ENCODE peak calls at places on chromosomes 16 and 17, in ten cellular contexts. B, P, T, O, J, N, S, H, D and Q are unnamed samples.

GRCh38 chr16:72744064-72744793 is 303.7 kb downstream of the ZFHX3 start:
- DNase-seq in B (no peak), P (no peak), T (no peak), O (no peak), J (no peak), N (no peak), S (no peak), H (no peak), D (no peak), Q (no peak)

GRCh38 chr16:67395105-67395457 is 1.8 kb upstream of the TPPP3 start:
- DNase-seq in B (no peak), P (no peak), T (no peak), O (no peak), J (no peak), N (no peak), S (no peak), H (no peak), D (no peak), Q (no peak)

GRCh38 chr16:54677551-54677950 is 253.1 kb upstream of the IRX5 start:
- DNase-seq in B (peak), P (no peak), T (no peak), O (no peak), J (no peak), N (no peak), S (no peak), H (no peak), D (no peak), Q (no peak)

GRCh38 chr16:84726079-84726669 is 26.4 kb downstream of the USP10 start:
- DNase-seq in B (peak), P (peak), T (peak), O (peak), J (peak), N (peak), S (peak), H (peak), D (peak), Q (no peak)

GRCh38 chr17:53780320-53780719 is 42.4 kb upstream of the KIF2B start:
- DNase-seq in B (no peak), P (no peak), T (no peak), O (no peak), J (no peak), N (no peak), S (no peak), H (no peak), D (no peak), Q (no peak)

GRCh38 chr16:2816751-2817495 is at the start of gene PRSS21:
- DNase-seq in B (no peak), P (no peak), T (no peak), O (peak), J (no peak), N (no peak), S (peak), H (no peak), D (peak), Q (no peak)

GRCh38 chr16:19517424-19518089 is 4.3 kb downstream of the GDE1 start:
- DNase-seq in B (peak), P (no peak), T (no peak), O (no peak), J (no peak), N (no peak), S (no peak), H (no peak), D (peak), Q (no peak)

GRCh38 chr16:29011112-29011511 is 26.3 kb downstream of the LAT start:
- DNase-seq in B (no peak), P (no peak), T (no peak), O (no peak), J (no peak), N (no peak), S (no peak), H (peak), D (no peak), Q (no peak)

GRCh38 chr17:4998027-4998665 is 396 bp downstream of the KIF1C start:
- DNase-seq in B (no peak), P (no peak), T (no peak), O (no peak), J (no peak), N (peak), S (no peak), H (no peak), D (peak), Q (no peak)

GRCh38 chr17:81084691-81085419 is 49.9 kb downstream of the BAIAP2 start:
- DNase-seq in B (no peak), P (no peak), T (no peak), O (no peak), J (no peak), N (no peak), S (no peak), H (no peak), D (no peak), Q (no peak)

GRCh38 chr17:35245196-35245486 is 2.3 kb downstream of the SLFN5 start:
- DNase-seq in B (peak), P (no peak), T (no peak), O (no peak), J (peak), N (no peak), S (no peak), H (peak), D (no peak), Q (no peak)

GRCh38 chr17:72342582-72343527 is 222.0 kb downstream of the SOX9 start:
- DNase-seq in B (no peak), P (no peak), T (no peak), O (no peak), J (no peak), N (no peak), S (no peak), H (peak), D (no peak), Q (no peak)

GRCh38 chr17:50890675-50891516 is 24.7 kb upstream of the TOB1 start:
- DNase-seq in B (peak), P (no peak), T (no peak), O (no peak), J (no peak), N (no peak), S (no peak), H (no peak), D (no peak), Q (no peak)

GRCh38 chr17:28957277-28957991 is 6.1 kb upstream of the PHF12 start:
- DNase-seq in B (no peak), P (no peak), T (no peak), O (no peak), J (no peak), N (no peak), S (no peak), H (no peak), D (no peak), Q (no peak)

GRCh38 chr16:80526418-80527061 is 14.3 kb upstream of the DYNLRB2 start:
- DNase-seq in B (peak), P (peak), T (no peak), O (peak), J (peak), N (no peak), S (peak), H (peak), D (peak), Q (no peak)